ENCODE peak calls at places on chromosomes 12 and 14, in ten cellular contexts. P is neural crest cell; H is CD4-positive, alpha-beta T cell; Y is HTR-8/SVneo; Z is stimulated activated CD8-positive, alpha-beta memory T cell treated with anti-CD3 and anti-CD28 coated beads, Interleukin-4, amount 100 ng/mL, for 4 hours; R is M059J; W is H4; M is COLO829; N is ascending aorta; J is stimulated activated naive CD4-positive, alpha-beta T cell. Q is an unnamed sample.

GRCh38 chr12:63079791-63080395 is 71.1 kb downstream of the AVPR1A start:
- DNase-seq in P (no peak), H (no peak), Y (no peak), Z (no peak), R (no peak), W (no peak), M (no peak), N (no peak), J (no peak), Q (no peak)

GRCh38 chr12:97476255-97476654 is 13.7 kb downstream of the RMST start:
- DNase-seq in P (no peak), H (no peak), Y (no peak), Z (no peak), R (no peak), W (no peak), M (no peak), N (no peak), J (no peak), Q (no peak)

GRCh38 chr14:94028450-94028826 is 2.3 kb downstream of the OTUB2 start:
- DNase-seq in P (no peak), H (no peak), Y (no peak), Z (no peak), R (peak), W (peak), M (no peak), N (no peak), J (no peak), Q (no peak)

GRCh38 chr12:38399711-38400205 is 83.2 kb downstream of the ALG10B start:
- DNase-seq in P (no peak), H (no peak), Y (no peak), Z (no peak), R (no peak), W (no peak), M (no peak), N (no peak), J (no peak), Q (no peak)

GRCh38 chr14:31934767-31935266 is 142.3 kb upstream of the ARHGAP5 start:
- DNase-seq in P (peak), H (peak), Y (peak), Z (no peak), R (peak), W (peak), M (peak), N (no peak), J (peak), Q (peak)

GRCh38 chr12:69578283-69578682 is 7.0 kb upstream of the CCT2 start:
- DNase-seq in P (no peak), H (no peak), Y (no peak), Z (no peak), R (no peak), W (no peak), M (no peak), N (no peak), J (no peak), Q (no peak)

GRCh38 chr14:61553730-61554641 is 141.3 kb upstream of the HIF1A start:
- DNase-seq in P (no peak), H (no peak), Y (peak), Z (no peak), R (peak), W (peak), M (no peak), N (no peak), J (no peak), Q (no peak)

GRCh38 chr12:6771091-6771495 is 1.2 kb upstream of the LAG3 start:
- DNase-seq in P (no peak), H (no peak), Y (no peak), Z (no peak), R (peak), W (no peak), M (no peak), N (no peak), J (no peak), Q (no peak)

GRCh38 chr12:49923035-49923644 is 19.4 kb upstream of the FAIM2 start:
- DNase-seq in P (no peak), H (no peak), Y (no peak), Z (no peak), R (no peak), W (no peak), M (no peak), N (no peak), J (no peak), Q (peak)

GRCh38 chr12:94100254-94100653 is 48.1 kb upstream of the PLXNC1 start:
- DNase-seq in P (no peak), H (no peak), Y (peak), Z (no peak), R (peak), W (no peak), M (no peak), N (no peak), J (no peak), Q (peak)

GRCh38 chr12:82517027-82517426 is 158.7 kb downstream of the METTL25 start:
- DNase-seq in P (no peak), H (no peak), Y (no peak), Z (no peak), R (no peak), W (peak), M (no peak), N (no peak), J (no peak), Q (peak)